ENCODE peak calls at places on chromosome 5, in nine cellular contexts. K, S, L, J, V, A, G, R and B are unnamed samples.

GRCh38 chr5:90294604-90295003 is 115.0 kb downstream of the CETN3 start:
- DNase-seq in R (no peak), K (no peak), L (no peak), G (no peak), J (no peak), A (no peak), S (no peak), V (no peak), B (peak; percentile 4)

GRCh38 chr5:38926121-38926520 is 80.3 kb downstream of the OSMR start:
- DNase-seq in S (no peak), G (no peak), K (no peak), L (no peak), J (no peak), V (no peak), R (no peak), A (no peak), B (peak; percentile 75)

GRCh38 chr5:80223561-80223960 is 32.3 kb downstream of the SERINC5 start:
- DNase-seq in V (no peak), S (no peak), G (no peak), A (no peak), R (no peak), L (no peak), K (no peak), J (no peak), B (no peak)

GRCh38 chr5:179912386-179912785 is 4.7 kb upstream of the TBC1D9B start:
- DNase-seq in V (no peak), R (no peak), L (no peak), J (no peak), S (no peak), K (no peak), A (no peak), G (no peak), B (no peak)

GRCh38 chr5:90613450-90613849 is 54.9 kb downstream of the ADGRV1 start:
- DNase-seq in K (no peak), J (no peak), V (no peak), S (no peak), R (no peak), L (no peak), G (no peak), A (no peak), B (no peak)

GRCh38 chr5:121693864-121694263 is 157.8 kb upstream of the FTMT start:
- DNase-seq in K (no peak), A (no peak), R (no peak), V (no peak), G (no peak), J (no peak), S (no peak), L (no peak), B (peak; percentile 2)

GRCh38 chr5:74947961-74948613 is 81.9 kb upstream of the FAM169A start:
- DNase-seq in A (peak; percentile 39), R (no peak), L (no peak), K (no peak), G (no peak), V (no peak), S (no peak), J (no peak), B (peak; percentile 42)

GRCh38 chr5:37831821-37832524 is 7.9 kb downstream of the GDNF start:
- DNase-seq in R (no peak), G (peak; percentile 90), J (no peak), A (no peak), K (no peak), V (no peak), S (no peak), L (no peak), B (peak; percentile 60)

GRCh38 chr5:32217886-32218396 is 43.8 kb upstream of the GOLPH3 start:
- DNase-seq in V (no peak), A (peak; percentile 56), R (peak; percentile 26), K (no peak), J (no peak), G (no peak), S (no peak), L (no peak), B (peak; percentile 33)

GRCh38 chr5:76403963-76404693 is 1.0 kb downstream of the IQGAP2 start:
- DNase-seq in A (peak; percentile 77), S (peak; percentile 87), J (no peak), V (peak; percentile 83), K (peak; percentile 65), G (no peak), R (no peak), L (peak; percentile 46), B (no peak)

GRCh38 chr5:133051117-133051546 is 681 bp upstream of the HSPA4 start:
- DNase-seq in G (no peak), K (no peak), S (no peak), V (no peak), L (no peak), J (no peak), R (no peak), A (peak; percentile 71), B (no peak)

GRCh38 chr5:6088706-6089105 is 289.6 kb downstream of the MED10 start:
- DNase-seq in G (no peak), A (no peak), L (no peak), S (no peak), R (no peak), J (no peak), V (no peak), K (no peak), B (no peak)

GRCh38 chr5:7754997-7755596 is 95.8 kb downstream of the CFAP90 start:
- DNase-seq in V (peak; percentile 40), S (peak; percentile 50), J (no peak), K (peak; percentile 39), R (peak; percentile 19), L (peak; percentile 32), G (peak; percentile 73), A (peak; percentile 83), B (peak; percentile 28)

GRCh38 chr5:91433861-91434260 is 50.7 kb upstream of the ARRDC3 start:
- DNase-seq in J (no peak), K (no peak), G (no peak), R (no peak), V (no peak), L (no peak), A (no peak), S (no peak), B (no peak)

GRCh38 chr5:96374653-96375052 is 58.4 kb downstream of the PCSK1 start:
- DNase-seq in J (no peak), A (no peak), V (no peak), G (no peak), L (no peak), R (no peak), S (no peak), K (no peak), B (no peak)

GRCh38 chr5:53560028-53560427 is 411 bp upstream of the NDUFS4 start:
- DNase-seq in A (no peak), L (no peak), R (no peak), S (no peak), V (no peak), J (no peak), G (no peak), K (no peak), B (no peak)

GRCh38 chr5:123033157-123033671 is 3.3 kb downstream of the PPIC start:
- DNase-seq in V (no peak), R (no peak), G (no peak), A (no peak), J (no peak), S (no peak), K (no peak), L (no peak), B (no peak)

GRCh38 chr5:124553911-124554310 is 192.5 kb downstream of the ZNF608 start:
- DNase-seq in V (no peak), A (no peak), K (no peak), J (no peak), G (no peak), S (no peak), R (no peak), L (no peak), B (no peak)

GRCh38 chr5:141513627-141514329 is 24.9 kb downstream of the PCDHGC5 start:
- DNase-seq in S (peak; percentile 56), K (peak; percentile 63), V (peak; percentile 18), G (peak; percentile 89), R (peak; percentile 72), J (peak; percentile 83), L (no peak), A (peak; percentile 83), B (peak; percentile 86)

GRCh38 chr5:10595678-10596309 is 31.9 kb downstream of the ANKRD33B start:
- DNase-seq in V (peak; percentile 29), L (no peak), R (no peak), A (peak; percentile 69), S (peak; percentile 22), K (peak; percentile 43), J (peak; percentile 78), G (peak; percentile 78), B (peak; percentile 89)

GRCh38 chr5:135031813-135032612 is 2.0 kb downstream of the PITX1 start:
- DNase-seq in R (no peak), A (no peak), J (no peak), L (no peak), G (no peak), S (no peak), K (no peak), V (no peak), B (no peak)

GRCh38 chr5:168481330-168481788 is 4.9 kb upstream of the RARS1 start:
- DNase-seq in A (no peak), R (no peak), S (no peak), K (no peak), V (peak; percentile 28), G (no peak), J (no peak), L (no peak), B (no peak)

GRCh38 chr5:60835554-60835953 is 8.5 kb downstream of the ELOVL7 start:
- DNase-seq in R (no peak), K (no peak), S (no peak), L (no peak), J (no peak), A (no peak), G (no peak), V (no peak), B (peak; percentile 53)

GRCh38 chr5:178404987-178405386 is 172.4 kb upstream of the PHYKPL start:
- DNase-seq in S (no peak), A (peak; percentile 3), J (no peak), R (no peak), L (no peak), G (no peak), K (no peak), V (no peak), B (no peak)

GRCh38 chr5:96962540-96962991 is 26.7 kb downstream of the LNPEP start:
- DNase-seq in J (no peak), K (no peak), V (no peak), L (no peak), S (no peak), G (no peak), R (no peak), A (no peak), B (no peak)

GRCh38 chr5:39608024-39608423 is 183.2 kb upstream of the DAB2 start:
- DNase-seq in G (no peak), A (no peak), J (no peak), V (no peak), S (no peak), K (no peak), R (no peak), L (no peak), B (no peak)

GRCh38 chr5:158637039-158637438 is 462.7 kb downstream of the EBF1 start:
- DNase-seq in K (no peak), G (no peak), J (no peak), A (no peak), L (no peak), S (no peak), R (no peak), V (no peak), B (no peak)

GRCh38 chr5:463952-464351 is 21.0 kb downstream of the EXOC3 start:
- DNase-seq in G (no peak), K (peak; percentile 50), L (no peak), R (no peak), A (no peak), V (peak; percentile 67), J (no peak), S (peak; percentile 2), B (no peak)